ENCODE peak calls at places on chromosomes 6 and 20, in eight cellular contexts. J, X, W, P, V, S, T and Q are unnamed samples.

GRCh38 chr6:148358196-148358785 is 15.7 kb downstream of the SASH1 start:
- DNase-seq in J (no peak), X (no peak), W (no peak), P (no peak), V (no peak), S (peak; percentile 80), T (no peak), Q (no peak)

GRCh38 chr20:34316191-34316814 is 13.1 kb upstream of the AHCY start:
- DNase-seq in J (no peak), X (no peak), W (no peak), P (no peak), V (peak; percentile 24), S (no peak), T (no peak), Q (no peak)

GRCh38 chr6:149642829-149643580 is 5.5 kb downstream of the KATNA1 start:
- DNase-seq in J (no peak), X (no peak), W (no peak), P (no peak), V (no peak), S (no peak), T (no peak), Q (no peak)

GRCh38 chr6:132666118-132666517 is 7.1 kb upstream of the TAAR1 start:
- DNase-seq in J (peak; percentile 82), X (no peak), W (no peak), P (no peak), V (no peak), S (no peak), T (no peak), Q (no peak)

GRCh38 chr6:90466191-90466940 is 120.5 kb downstream of the MAP3K7 start:
- DNase-seq in J (peak; percentile 50), X (no peak), W (no peak), P (no peak), V (no peak), S (no peak), T (no peak), Q (no peak)

GRCh38 chr20:44422083-44422482 is 53.6 kb upstream of the TTPAL start:
- DNase-seq in J (no peak), X (no peak), W (no peak), P (no peak), V (no peak), S (no peak), T (no peak), Q (no peak)

GRCh38 chr6:31474871-31475286 is 23.1 kb upstream of the MICB start:
- DNase-seq in J (no peak), X (no peak), W (no peak), P (no peak), V (no peak), S (peak; percentile 27), T (no peak), Q (no peak)

GRCh38 chr6:53795702-53796450 is 1.1 kb downstream of the LRRC1 start:
- DNase-seq in J (peak; percentile 67), X (no peak), W (peak; percentile 36), P (no peak), V (peak; percentile 62), S (peak; percentile 83), T (peak; percentile 38), Q (peak; percentile 63)

GRCh38 chr6:155595264-155595663 is 139.6 kb upstream of the NOX3 start:
- DNase-seq in J (peak; percentile 27), X (no peak), W (no peak), P (no peak), V (no peak), S (no peak), T (no peak), Q (no peak)

GRCh38 chr20:49661560-49662329 is 51.9 kb downstream of the B4GALT5 start:
- DNase-seq in J (no peak), X (no peak), W (no peak), P (no peak), V (no peak), S (no peak), T (no peak), Q (no peak)

GRCh38 chr6:152329640-152330202 is 307.4 kb downstream of the SYNE1 start:
- DNase-seq in J (no peak), X (no peak), W (no peak), P (no peak), V (no peak), S (no peak), T (no peak), Q (no peak)

GRCh38 chr6:155186052-155186658 is 77.7 kb upstream of the CLDN20 start:
- DNase-seq in J (peak; percentile 26), X (no peak), W (no peak), P (no peak), V (no peak), S (no peak), T (no peak), Q (no peak)

GRCh38 chr6:156698239-156699016 is 78.8 kb upstream of the ARID1B start:
- DNase-seq in J (no peak), X (no peak), W (peak; percentile 88), P (no peak), V (no peak), S (no peak), T (no peak), Q (no peak)

GRCh38 chr20:39893013-39893685 is 795.9 kb downstream of the MAFB start:
- DNase-seq in J (no peak), X (no peak), W (no peak), P (no peak), V (no peak), S (no peak), T (no peak), Q (no peak)

GRCh38 chr20:45742596-45742995 is 20.4 kb downstream of the SPINT4 start:
- DNase-seq in J (no peak), X (no peak), W (no peak), P (no peak), V (no peak), S (no peak), T (no peak), Q (no peak)

GRCh38 chr6:29710281-29710941 is 12.8 kb upstream of the HLA-F start:
- DNase-seq in J (no peak), X (no peak), W (no peak), P (no peak), V (no peak), S (no peak), T (no peak), Q (no peak)

GRCh38 chr6:29702519-29703103 is 20.6 kb upstream of the HLA-F start:
- DNase-seq in J (peak; percentile 79), X (peak; percentile 69), W (no peak), P (no peak), V (peak; percentile 74), S (no peak), T (peak; percentile 85), Q (no peak)

GRCh38 chr6:29709178-29709576 is 14.1 kb upstream of the HLA-F start:
- DNase-seq in J (no peak), X (no peak), W (no peak), P (no peak), V (no peak), S (no peak), T (no peak), Q (no peak)

GRCh38 chr6:29705389-29706231 is 17.6 kb upstream of the HLA-F start:
- DNase-seq in J (peak; percentile 74), X (no peak), W (no peak), P (no peak), V (no peak), S (no peak), T (no peak), Q (no peak)

GRCh38 chr6:29708432-29709177 is 14.6 kb upstream of the HLA-F start:
- DNase-seq in J (no peak), X (peak; percentile 75), W (no peak), P (no peak), V (no peak), S (no peak), T (no peak), Q (no peak)
- H3K4me3 ChIP-seq in J (no peak overlapping the region), X (peak overlapping the region; percentile 63), W (no peak overlapping the region), P (no peak overlapping the region), V (peak overlapping the region; percentile 27), S (no peak overlapping the region), T (no peak overlapping the region), Q (no peak overlapping the region)

DNA sequence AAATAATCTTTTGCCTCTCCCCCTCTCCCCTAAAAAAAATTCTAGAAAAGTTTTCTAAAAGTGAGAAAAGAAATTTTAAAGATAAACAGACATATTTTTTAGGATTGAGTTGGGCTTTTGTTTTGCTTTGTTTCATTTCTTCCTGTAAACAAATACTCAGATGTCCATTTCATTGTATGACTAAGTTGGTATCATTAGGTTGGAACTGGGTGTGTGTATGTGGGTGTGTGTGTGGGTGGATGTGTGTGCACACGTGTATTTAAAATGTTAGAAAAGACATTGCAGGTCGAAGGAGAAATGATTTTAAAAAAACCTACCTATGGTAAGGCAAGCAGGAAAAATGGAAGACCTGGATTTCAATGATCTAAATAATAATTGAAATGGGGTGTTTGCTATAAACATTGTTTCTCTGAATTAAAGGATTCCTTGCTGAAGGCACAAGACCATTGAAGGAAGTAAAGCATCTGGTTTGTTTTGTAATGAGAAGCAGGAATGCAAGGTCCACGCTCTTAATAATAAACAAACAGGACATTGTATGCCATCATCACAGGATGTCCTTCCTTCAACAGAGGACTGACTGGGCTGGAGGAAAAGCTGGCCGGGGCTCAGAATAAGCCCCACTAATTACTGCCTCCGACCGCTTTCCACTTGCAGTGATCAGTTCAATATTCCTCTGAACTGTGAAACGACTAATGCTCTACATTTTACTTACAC is 1.0 kb upstream of the PRDM1 start:
- DNase-seq in J (peak; percentile 71), X (no peak), W (peak; percentile 33), P (no peak), V (no peak), S (no peak), T (no peak), Q (no peak)
- H3K4me3 ChIP-seq in J (no peak overlapping the region), X (peak overlapping the region; percentile 69), W (peak overlapping the region; percentile 95), P (peak overlapping the region; percentile 37), V (peak overlapping the region; percentile 60), S (peak overlapping the region; percentile 45), T (peak overlapping the region; percentile 61), Q (peak overlapping the region; percentile 55)

GRCh38 chr6:167569041-167569805 is 244.3 kb downstream of the TTLL2 start:
- DNase-seq in J (no peak), X (no peak), W (no peak), P (no peak), V (no peak), S (peak; percentile 25), T (no peak), Q (no peak)

GRCh38 chr6:167571550-167571949 is 246.7 kb downstream of the TTLL2 start:
- DNase-seq in J (no peak), X (no peak), W (no peak), P (no peak), V (no peak), S (peak; percentile 41), T (no peak), Q (no peak)

GRCh38 chr6:167572106-167572505 is 247.2 kb downstream of the TTLL2 start:
- DNase-seq in J (no peak), X (no peak), W (no peak), P (no peak), V (no peak), S (peak; percentile 62), T (no peak), Q (no peak)

GRCh38 chr6:167569879-167570278 is 245.0 kb downstream of the TTLL2 start:
- DNase-seq in J (no peak), X (no peak), W (no peak), P (no peak), V (no peak), S (peak; percentile 52), T (no peak), Q (no peak)

GRCh38 chr6:167570460-167571400 is 245.8 kb downstream of the TTLL2 start:
- DNase-seq in J (no peak), X (no peak), W (no peak), P (no peak), V (no peak), S (peak; percentile 40), T (no peak), Q (no peak)
- H3K4me3 ChIP-seq in J (no peak overlapping the region), X (no peak overlapping the region), W (no peak overlapping the region), P (no peak overlapping the region), V (no peak overlapping the region), S (no peak overlapping the region), T (no peak overlapping the region), Q (no peak overlapping the region)

GRCh38 chr20:53581444-53582311 is 12.0 kb downstream of the ZNF217 start:
- DNase-seq in J (no peak), X (no peak), W (peak; percentile 82), P (no peak), V (peak; percentile 39), S (no peak), T (no peak), Q (no peak)
- H3K4me3 ChIP-seq in J (no peak overlapping the region), X (peak overlapping the region; percentile 52), W (peak overlapping the region; percentile 70), P (no peak overlapping the region), V (peak overlapping the region; percentile 34), S (no peak overlapping the region), T (peak overlapping the region; percentile 20), Q (no peak overlapping the region)